ENCODE peak calls at places on chromosomes 5 and 9, in five cellular contexts. D is adrenal gland, E is lower lobe of right lung, H is mesendoderm, P is H9. Z is an unnamed sample. For H3K4me1, the result is how much of the 10 kb centered on the place peaks cover.

GRCh38 chr9:15423328-15423985 is 781 bp downstream of the SNAPC3 start:
- DNase-seq in H (peak), P (no peak), D (no peak), E (no peak), Z (no peak)

GRCh38 chr5:133732536-133732935 is 120.2 kb upstream of the FSTL4 start:
- DNase-seq in P (no peak), H (no peak), D (no peak), E (no peak), Z (no peak)

GRCh38 chr5:77326986-77327734 is 116.7 kb downstream of the PDE8B start:
- DNase-seq in E (no peak), D (no peak), P (no peak), H (peak), Z (no peak)

GRCh38 chr9:93058357-93059096 is at the start of gene SUSD3:
- DNase-seq in D (peak), P (peak), H (peak), E (peak), Z (no peak)

GRCh38 chr9:121498487-121499176 is 1.0 kb downstream of the GGTA1 start:
- DNase-seq in D (peak), H (peak), E (peak), P (peak), Z (no peak)

GRCh38 chr5:171492781-171493180 is 73.3 kb downstream of the FGF18 start:
- DNase-seq in H (peak), P (peak), D (no peak), E (no peak), Z (no peak)

GRCh38 chr9:85483214-85483613 is 258.5 kb downstream of the AGTPBP1 start:
- DNase-seq in H (peak), P (no peak), D (no peak), E (no peak), Z (no peak)

GRCh38 chr5:33411498-33411897 is 29.3 kb upstream of the TARS1 start:
- DNase-seq in D (no peak), E (no peak), P (no peak), H (no peak), Z (no peak)

GRCh38 chr9:684055-684949 is 157.2 kb upstream of the DMRT1 start:
- DNase-seq in E (no peak), D (no peak), H (peak), P (peak), Z (no peak)

GRCh38 chr9:136225748-136226679 is 19.6 kb downstream of the QSOX2 start:
- DNase-seq in P (peak), E (peak), D (peak), H (peak), Z (peak)

GRCh38 chr9:104864675-104865104 is 63.3 kb downstream of the ABCA1 start:
- DNase-seq in P (no peak), D (no peak), H (no peak), E (no peak), Z (peak)

GRCh38 chr5:126000533-126000932 is 422.7 kb upstream of the GRAMD2B start:
- DNase-seq in D (no peak), H (no peak), E (no peak), P (no peak), Z (no peak)

GRCh38 chr9:70113403-70114022 is 69.9 kb downstream of the MAMDC2 start:
- DNase-seq in P (peak), H (peak), E (peak), D (peak), Z (peak)

GRCh38 chr9:89701221-89701798 is 96.5 kb downstream of the GADD45G start:
- DNase-seq in D (no peak), P (no peak), E (no peak), H (peak), Z (no peak)

GRCh38 chr5:143279698-143280097 is 123.8 kb downstream of the NR3C1 start:
- DNase-seq in H (peak), D (no peak), E (no peak), P (peak), Z (peak)

GRCh38 chr5:95027775-95028174 is 257.1 kb downstream of the MCTP1 start:
- DNase-seq in E (no peak), D (no peak), P (no peak), H (no peak), Z (no peak)

GRCh38 chr5:124193371-124193789 is 553.1 kb downstream of the ZNF608 start:
- DNase-seq in H (no peak), D (peak), E (no peak), P (no peak), Z (no peak)

GRCh38 chr5:52469420-52469819 is 318.3 kb upstream of the ITGA1 start:
- DNase-seq in H (no peak), E (no peak), D (no peak), P (no peak), Z (no peak)

GRCh38 chr9:81562221-81563019 is 126.9 kb downstream of the TLE1 start:
- DNase-seq in E (no peak), H (no peak), D (peak), P (no peak), Z (peak)

GRCh38 chr5:179385892-179386291 is 40.6 kb upstream of the ADAMTS2 start:
- DNase-seq in P (peak), H (no peak), D (no peak), E (no peak), Z (peak)

GRCh38 chr5:2149196-2149541 is 266.4 kb upstream of the IRX4 start:
- DNase-seq in D (peak), H (peak), E (no peak), P (peak), Z (peak)

GRCh38 chr5:2143646-2144386 is 261.1 kb upstream of the IRX4 start:
- DNase-seq in P (peak), E (no peak), H (no peak), D (no peak), Z (no peak)

GRCh38 chr5:2147504-2148311 is 265.0 kb upstream of the IRX4 start:
- DNase-seq in D (no peak), P (peak), E (no peak), H (peak), Z (no peak)

GRCh38 chr5:2153350-2153749 is 270.6 kb upstream of the IRX4 start:
- DNase-seq in P (no peak), E (no peak), D (no peak), H (no peak), Z (no peak)

GRCh38 chr5:2148312-2149195 is 265.8 kb upstream of the IRX4 start:
- DNase-seq in H (no peak), P (peak), D (no peak), E (no peak), Z (no peak)
- H3K27ac ChIP-seq in H (no peak), P (no peak), D (no peak), E (no peak), Z (no peak)

DNA sequence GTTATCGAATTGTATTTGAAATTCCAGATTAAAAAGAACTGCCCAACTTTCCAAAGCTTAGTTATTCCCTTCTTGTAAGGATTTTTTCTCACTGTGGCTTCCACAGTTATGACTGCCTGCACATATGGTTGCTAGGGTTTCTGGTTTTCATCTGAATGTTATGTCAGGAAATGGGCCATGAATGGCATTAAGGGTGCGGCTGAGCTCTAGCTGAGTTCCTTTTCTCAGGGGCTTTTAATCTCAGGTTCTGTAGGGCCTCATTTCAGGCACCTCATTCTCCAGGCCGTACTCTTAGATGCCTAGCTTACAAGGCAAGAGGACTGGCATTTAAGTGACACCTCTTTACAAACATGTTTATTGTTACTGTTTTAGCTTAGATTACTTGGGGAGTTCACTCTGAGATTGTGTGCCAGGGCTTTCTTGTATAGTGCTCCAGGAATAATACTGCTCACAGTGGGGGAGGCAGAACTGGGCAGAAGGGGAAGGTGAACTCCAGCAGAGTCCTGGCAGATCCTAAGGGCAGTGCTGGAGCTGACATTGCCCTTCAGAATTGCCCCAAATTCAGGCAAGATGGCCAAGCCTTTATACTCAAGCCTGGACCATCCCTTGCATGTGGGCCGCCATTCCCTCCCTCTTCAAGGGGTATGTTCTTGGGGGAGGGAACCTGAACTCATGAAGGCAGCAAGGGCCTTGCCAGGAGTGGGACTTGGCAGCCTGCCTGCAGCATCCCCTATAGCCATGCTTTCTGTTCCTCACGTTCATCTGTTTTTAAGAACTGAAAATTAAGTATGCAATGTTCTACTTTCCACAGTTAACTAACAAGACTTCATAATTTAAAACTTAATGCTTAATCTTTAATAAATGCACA is 111.5 kb downstream of the KDM4C start:
- DNase-seq in E (no peak), D (no peak), H (no peak), P (peak), Z (no peak)
- H3K4me1 ChIP-seq in E (under half), D (under half), H (under half), P (under half), Z (under half)

DNA sequence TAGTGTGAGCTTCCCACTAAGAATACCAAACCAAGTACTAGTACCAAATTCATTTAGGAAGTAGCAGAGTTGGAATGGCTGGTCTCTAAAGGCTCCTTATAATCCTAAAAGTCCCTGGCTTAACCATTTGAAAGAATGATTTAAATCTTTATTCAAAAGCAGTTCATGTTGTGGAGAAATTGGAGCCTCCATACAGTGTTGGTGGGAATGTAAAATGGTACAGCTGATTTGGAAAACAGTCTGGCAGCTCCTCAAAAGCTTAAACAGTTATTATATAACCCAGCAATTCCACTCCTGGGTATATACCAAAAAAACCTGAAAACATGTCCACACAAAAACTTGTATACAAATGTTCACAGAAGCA is 2.9 kb downstream of the PLIN2 start:
- DNase-seq in E (no peak), H (no peak), P (no peak), D (no peak), Z (no peak)
- H3K27ac ChIP-seq in E (peak), H (no peak), P (no peak), D (peak), Z (no peak)

GRCh38 chr9:128098936-128099931 is 28.3 kb downstream of the PTGES2 start:
- DNase-seq in P (no peak), E (no peak), D (peak), H (peak), Z (no peak)
- H3K4me1 ChIP-seq in P (under half), E (half or more), D (half or more), H (under half), Z (under half)

GRCh38 chr9:91208837-91209236 is 152.9 kb downstream of the AUH start:
- DNase-seq in P (no peak), D (no peak), E (no peak), H (no peak), Z (no peak)
- H3K27ac ChIP-seq in P (no peak), D (peak), E (peak), H (no peak), Z (no peak)

GRCh38 chr5:158264264-158264663 is 405.3 kb upstream of the CLINT1 start:
- DNase-seq in P (no peak), H (no peak), D (no peak), E (no peak), Z (no peak)

GRCh38 chr5:158265931-158266710 is 407.2 kb upstream of the CLINT1 start:
- DNase-seq in E (no peak), P (no peak), H (no peak), D (no peak), Z (no peak)

GRCh38 chr5:158268286-158268685 is 409.3 kb upstream of the CLINT1 start:
- DNase-seq in D (no peak), E (no peak), H (no peak), P (no peak), Z (no peak)

GRCh38 chr5:158271155-158271554 is 412.2 kb upstream of the CLINT1 start:
- DNase-seq in P (no peak), D (no peak), H (no peak), E (no peak), Z (no peak)

GRCh38 chr5:158267228-158267627 is 408.3 kb upstream of the CLINT1 start:
- DNase-seq in P (no peak), H (no peak), D (no peak), E (no peak), Z (no peak)
- H3K4me1 ChIP-seq in P (under half), H (under half), D (under half), E (under half), Z (under half)

DNA sequence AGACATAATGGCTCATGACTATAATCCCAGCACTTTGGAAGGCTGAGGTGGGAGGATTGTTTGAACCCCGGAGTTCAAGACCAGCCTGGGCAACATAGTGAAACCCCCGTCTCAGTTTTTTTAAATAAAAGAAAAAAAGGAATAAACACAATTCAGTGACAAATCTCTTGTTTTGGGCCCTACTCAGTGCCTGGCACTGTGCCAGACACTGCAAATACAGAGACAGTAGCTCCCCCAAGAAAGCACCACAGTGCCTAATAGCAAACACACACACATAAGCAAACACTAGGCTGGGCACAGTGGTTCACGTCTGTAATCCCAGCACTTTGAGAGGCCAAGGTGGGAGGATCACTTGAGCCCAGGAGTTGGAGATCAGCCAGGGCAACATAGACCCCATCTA is 49.7 kb upstream of the GRHPR start:
- DNase-seq in P (no peak), E (no peak), H (no peak), D (no peak), Z (no peak)
- H3K27ac ChIP-seq in P (no peak), E (no peak), H (no peak), D (no peak), Z (no peak)

DNA sequence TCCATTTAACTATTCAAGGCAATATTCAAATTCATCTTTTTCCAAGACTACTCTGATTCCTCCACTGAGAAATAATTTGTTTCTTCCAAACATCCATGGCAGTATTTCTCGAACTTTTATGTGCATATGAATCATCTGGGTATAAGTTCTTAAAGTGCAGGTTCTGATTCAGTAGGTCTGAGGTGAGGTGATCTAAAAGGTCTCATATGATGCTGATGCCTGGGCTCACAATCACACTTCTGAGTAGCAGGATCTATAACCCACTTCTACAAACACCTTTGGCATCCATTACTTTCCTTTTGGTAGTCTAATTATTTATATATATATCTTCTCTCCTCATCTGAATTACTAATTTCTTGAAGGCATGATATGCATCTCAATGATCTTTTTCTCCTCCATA is 7.2 kb downstream of the ERP44 start:
- DNase-seq in H (no peak), P (no peak), E (no peak), D (no peak), Z (no peak)
- H3K4me1 ChIP-seq in H (under half), P (under half), E (under half), D (under half), Z (under half)